ENCODE peak calls at places on chromosomes 3 and 15, in four cellular contexts. T, Q, V and Y are unnamed samples.

GRCh38 chr3:9135526-9135925 is 113.9 kb downstream of the SRGAP3 start:
- DNase-seq in T (no peak), Q (no peak), V (no peak), Y (no peak)

GRCh38 chr3:57974796-57975388 is 33.3 kb upstream of the FLNB start:
- DNase-seq in T (peak), Q (peak), V (peak), Y (peak)

GRCh38 chr3:42872718-42873117 is 3.0 kb downstream of the CYP8B1 start:
- DNase-seq in T (no peak), Q (no peak), V (no peak), Y (no peak)

GRCh38 chr3:115323380-115323779 is 176.3 kb upstream of the ZBTB20 start:
- DNase-seq in T (no peak), Q (no peak), V (no peak), Y (no peak)

GRCh38 chr15:50685976-50686467 is 575 bp downstream of the TRPM7 start:
- DNase-seq in T (no peak), Q (peak), V (peak), Y (no peak)

GRCh38 chr3:17045705-17046104 is 160.9 kb downstream of the PLCL2 start:
- DNase-seq in T (no peak), Q (no peak), V (no peak), Y (no peak)

GRCh38 chr15:84979651-84980050 is 2.0 kb upstream of the PDE8A start:
- DNase-seq in T (no peak), Q (no peak), V (no peak), Y (no peak)

GRCh38 chr15:36832792-36833191 is 253.4 kb downstream of the CDIN1 start:
- DNase-seq in T (no peak), Q (no peak), V (no peak), Y (no peak)

GRCh38 chr3:189142527-189142926 is 29.2 kb upstream of the TPRG1 start:
- DNase-seq in T (no peak), Q (peak), V (no peak), Y (no peak)

GRCh38 chr15:80586141-80586540 is 109.0 kb upstream of the ABHD17C start:
- DNase-seq in T (no peak), Q (peak), V (no peak), Y (no peak)

GRCh38 chr3:181637056-181637798 is 74.5 kb upstream of the SOX2 start:
- DNase-seq in T (no peak), Q (no peak), V (no peak), Y (no peak)

GRCh38 chr3:94928921-94929320 is 866.1 kb downstream of the NSUN3 start:
- DNase-seq in T (no peak), Q (peak), V (peak), Y (peak)

GRCh38 chr15:65275104-65275727 is 11.5 kb downstream of the PARP16 start:
- DNase-seq in T (no peak), Q (no peak), V (no peak), Y (no peak)

GRCh38 chr3:42680256-42680655 is 5.1 kb upstream of the KLHL40 start:
- DNase-seq in T (peak), Q (peak), V (no peak), Y (no peak)

GRCh38 chr15:80174017-80174746 is 21.4 kb downstream of the FAH start:
- DNase-seq in T (no peak), Q (no peak), V (peak), Y (no peak)

GRCh38 chr15:74136584-74137543 is 6.5 kb downstream of the ISLR2 start:
- DNase-seq in T (no peak), Q (no peak), V (no peak), Y (no peak)

GRCh38 chr15:85741021-85741421 is 53.7 kb downstream of the KLHL25 start:
- DNase-seq in T (no peak), Q (no peak), V (no peak), Y (no peak)

GRCh38 chr15:75170711-75171341 is 30.9 kb upstream of the C15orf39 start:
- DNase-seq in T (no peak), Q (peak), V (no peak), Y (no peak)

GRCh38 chr15:52559583-52559982 is 9.2 kb downstream of the ARPP19 start:
- DNase-seq in T (no peak), Q (peak), V (peak), Y (no peak)

GRCh38 chr3:120569224-120569915 is 26.8 kb upstream of the NDUFB4 start:
- DNase-seq in T (no peak), Q (peak), V (no peak), Y (no peak)
- H3K4me3 ChIP-seq in T (no peak), Q (no peak), V (no peak), Y (no peak)

GRCh38 chr3:98962951-98963350 is 61.5 kb upstream of the DCBLD2 start:
- DNase-seq in T (no peak), Q (peak), V (no peak), Y (no peak)
- H3K4me3 ChIP-seq in T (no peak), Q (no peak), V (no peak), Y (no peak)

GRCh38 chr3:46972396-46972795 is 4.1 kb downstream of the CCDC12 start:
- DNase-seq in T (no peak), Q (no peak), V (no peak), Y (no peak)
- H3K4me3 ChIP-seq in T (no peak), Q (no peak), V (no peak), Y (no peak)

GRCh38 chr15:82647835-82648256 is 683 bp upstream of the CPEB1 start:
- DNase-seq in T (no peak), Q (no peak), V (no peak), Y (no peak)

GRCh38 chr15:82650046-82650670 is 3.0 kb upstream of the CPEB1 start:
- DNase-seq in T (no peak), Q (no peak), V (no peak), Y (no peak)

GRCh38 chr15:82647045-82647834 is at the start of gene CPEB1:
- DNase-seq in T (no peak), Q (no peak), V (peak), Y (no peak)

GRCh38 chr15:82649226-82649999 is 2.2 kb upstream of the CPEB1 start:
- DNase-seq in T (no peak), Q (no peak), V (no peak), Y (no peak)

GRCh38 chr15:82648257-82649103 is 1.3 kb upstream of the CPEB1 start:
- DNase-seq in T (no peak), Q (no peak), V (no peak), Y (no peak)
- H3K4me3 ChIP-seq in T (peak), Q (no peak), V (no peak), Y (peak)

DNA sequence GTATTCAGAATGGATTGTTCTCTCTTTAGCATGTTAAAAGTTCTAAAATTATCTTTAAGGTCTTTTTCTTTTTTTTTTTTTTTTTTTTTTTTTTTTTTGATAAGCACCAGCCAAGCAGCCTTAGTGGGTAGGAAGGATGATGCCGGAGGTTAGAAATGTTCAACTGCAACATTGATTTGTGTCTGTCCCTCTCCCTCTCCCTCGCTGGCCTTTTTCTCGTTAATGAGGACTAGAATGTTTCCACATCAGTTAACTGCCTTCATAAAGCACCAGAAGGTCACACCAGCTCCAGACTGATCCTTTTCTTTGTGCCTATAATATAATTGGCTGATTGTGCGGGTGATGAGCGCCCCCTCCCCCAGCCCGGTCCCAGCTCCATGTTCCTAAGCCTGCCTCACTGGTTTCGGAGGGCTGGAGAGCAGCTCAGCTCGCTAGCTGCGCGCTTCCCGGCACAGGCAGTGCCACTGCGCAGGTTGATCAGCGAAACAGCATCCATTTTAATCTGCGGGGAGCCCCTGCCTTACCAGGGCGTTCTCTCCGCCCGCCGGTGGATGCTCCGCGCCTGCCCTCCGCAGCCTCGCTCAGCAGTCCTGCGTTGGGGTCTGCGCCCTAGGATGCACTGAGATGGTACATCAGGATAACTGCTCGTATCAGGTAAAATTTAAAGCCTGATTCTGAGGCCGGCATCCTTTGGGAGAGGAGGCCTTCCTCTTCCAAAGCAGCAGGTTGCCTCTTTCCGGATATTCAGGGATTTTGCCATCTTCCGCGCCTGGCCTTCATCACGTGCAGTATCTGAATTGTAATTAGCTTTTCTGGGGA is 148.9 kb upstream of the IL12A start:
- DNase-seq in T (no peak), Q (no peak), V (peak), Y (no peak)
- H3K4me3 ChIP-seq in T (no peak), Q (no peak), V (peak), Y (peak)